ENCODE peak calls at places on chromosomes 12 and 14, in five cellular contexts. F is stimulated activated CD4-positive, alpha-beta T cell treated with anti-CD3 and anti-CD28 coated beads, Interleukin-4, amount 100 ng/mL, for 24 hours; A is cerebellar cortex; K is suprapubic skin; T is fibroblast of mammary gland. B is an unnamed sample.

GRCh38 chr12:124551268-124552144 is 15.9 kb downstream of the NCOR2 start:
- DNase-seq in F (no peak), K (no peak), T (no peak), A (peak), B (no peak)

GRCh38 chr12:98803468-98804209 is 158.5 kb downstream of the APAF1 start:
- DNase-seq in T (peak), K (no peak), F (no peak), A (no peak), B (no peak)

GRCh38 chr14:34937442-34937841 is 45.4 kb upstream of the SRP54 start:
- DNase-seq in T (no peak), K (no peak), A (no peak), F (no peak), B (no peak)

GRCh38 chr14:54329082-54329695 is 67.6 kb upstream of the CDKN3 start:
- DNase-seq in F (peak), T (peak), A (peak), K (no peak), B (peak)

GRCh38 chr12:33994857-33995808 is 27.2 kb upstream of the ALG10 start:
- DNase-seq in F (no peak), A (no peak), T (no peak), K (no peak), B (peak)

GRCh38 chr12:127632431-127632830 is 634.5 kb upstream of the TMEM132C start:
- DNase-seq in K (no peak), T (no peak), F (no peak), A (peak), B (no peak)

GRCh38 chr12:108860443-108860842 is 3.1 kb upstream of the SSH1 start:
- DNase-seq in K (no peak), T (no peak), A (no peak), F (no peak), B (no peak)

GRCh38 chr12:80670214-80670613 is 37.2 kb upstream of the MYF6 start:
- DNase-seq in K (no peak), T (no peak), A (no peak), F (no peak), B (no peak)

GRCh38 chr12:8045952-8046944 is 13.7 kb downstream of the FOXJ2 start:
- DNase-seq in T (peak), A (peak), F (peak), K (no peak), B (peak)

GRCh38 chr14:64611358-64612020 is 61.7 kb downstream of the PPP1R36 start:
- DNase-seq in A (no peak), T (peak), F (no peak), K (no peak), B (no peak)

GRCh38 chr12:116463366-116463765 is 95.8 kb upstream of the MAP1LC3B2 start:
- DNase-seq in K (no peak), T (no peak), F (no peak), A (no peak), B (no peak)

GRCh38 chr12:1692895-1693294 is 2.0 kb downstream of the ADIPOR2 start:
- DNase-seq in K (no peak), F (no peak), A (no peak), T (no peak), B (no peak)